ENCODE peak calls at places on chromosomes 13 and 19, in seven cellular contexts. S is adipocyte; U is mesendoderm; L is CD4-positive, CD25-positive, alpha-beta regulatory T cell; Z is PC-3; I is body of pancreas; C is suprapubic skin. K is an unnamed sample. For H3K4me1, the result is how much of the 10 kb centered on the place peaks cover.

GRCh38 chr13:102317593-102317992 is 84.3 kb downstream of the FGF14 start:
- DNase-seq in U (peak), C (peak), S (no peak), L (no peak), I (peak), Z (no peak), K (no peak)

GRCh38 chr13:113816248-113816924 is 47.5 kb downstream of the GAS6 start:
- DNase-seq in L (no peak), I (no peak), S (no peak), C (no peak), Z (peak), U (no peak), K (no peak)

GRCh38 chr19:14763497-14764145 is 14.7 kb downstream of the ADGRE2 start:
- DNase-seq in U (no peak), L (no peak), C (no peak), I (no peak), Z (no peak), S (no peak), K (no peak)

GRCh38 chr19:16168465-16169081 is 4.8 kb downstream of the CIB3 start:
- DNase-seq in L (no peak), C (no peak), S (no peak), Z (peak), I (no peak), U (peak), K (no peak)

GRCh38 chr13:39602277-39602613 is 748 bp downstream of the LHFPL6 start:
- DNase-seq in L (no peak), S (no peak), U (no peak), I (no peak), C (no peak), Z (no peak), K (no peak)

GRCh38 chr19:49422407-49423277 is 599 bp downstream of the PTH2 start:
- DNase-seq in C (peak), S (peak), L (no peak), Z (no peak), U (peak), I (peak), K (peak)

GRCh38 chr13:27395007-27395510 is 29.4 kb upstream of the GTF3A start:
- DNase-seq in U (no peak), L (no peak), Z (no peak), S (no peak), C (no peak), I (peak), K (no peak)

GRCh38 chr19:49338691-49339363 is 3.6 kb downstream of the CD37 start:
- DNase-seq in C (peak), L (no peak), I (peak), U (peak), Z (peak), S (peak), K (peak)

GRCh38 chr13:34931572-34931971 is 10.5 kb upstream of the NBEA start:
- DNase-seq in C (no peak), U (no peak), I (no peak), Z (peak), S (peak), L (no peak), K (no peak)

GRCh38 chr19:10855879-10856522 is 7.8 kb downstream of the C19orf38 start:
- DNase-seq in I (no peak), C (no peak), L (no peak), U (peak), S (peak), Z (peak), K (peak)

GRCh38 chr19:21586341-21587116 is 81.1 kb downstream of the ZNF429 start:
- DNase-seq in C (no peak), U (peak), I (peak), Z (no peak), S (no peak), L (no peak), K (no peak)

GRCh38 chr13:106507560-106508274 is 27.7 kb downstream of the EFNB2 start:
- DNase-seq in U (peak), L (no peak), I (no peak), C (no peak), S (peak), Z (peak), K (no peak)

DNA sequence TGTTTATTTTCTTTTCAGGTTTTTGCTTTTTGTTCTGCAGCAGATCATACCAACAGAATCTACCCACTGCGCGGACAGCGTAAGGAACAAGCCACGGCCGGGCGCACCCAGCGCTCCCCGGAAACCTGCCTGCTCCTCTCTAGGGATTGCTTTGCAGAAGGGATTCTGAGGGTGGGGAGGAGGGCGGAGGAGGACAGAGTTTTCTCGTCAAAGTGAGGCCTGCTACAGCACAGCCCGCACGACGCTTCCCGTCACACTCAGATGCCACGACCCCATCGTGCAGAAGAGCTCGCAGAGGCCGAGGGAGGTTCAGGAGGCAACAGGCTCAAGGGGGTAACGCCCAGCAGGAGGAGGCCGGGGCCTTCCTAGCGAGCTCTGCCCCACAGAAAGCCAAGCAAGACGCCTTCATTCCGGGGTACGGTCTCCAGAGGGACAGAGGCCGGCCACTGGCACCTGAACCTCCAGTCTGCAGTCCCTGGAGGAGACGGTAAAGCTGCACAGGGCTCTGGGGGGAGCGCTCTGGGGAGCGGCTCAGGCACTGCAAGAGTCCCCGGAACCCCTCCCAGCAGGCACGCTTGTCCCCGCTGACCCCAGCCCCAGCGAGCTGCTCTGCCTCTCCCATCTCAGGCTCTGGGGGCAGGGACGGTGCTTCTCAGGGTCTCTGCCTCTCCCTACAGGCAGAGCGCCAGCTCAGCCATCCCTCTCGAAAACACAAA is 6.9 kb downstream of the REXO1 start:
- DNase-seq in S (no peak), Z (no peak), U (no peak), I (no peak), C (no peak), L (no peak), K (no peak)
- H3K4me1 ChIP-seq in S (under half), Z (under half), U (under half), I (half or more), C (half or more), L (half or more), K (under half)

GRCh38 chr13:76798037-76798436 is 88.2 kb downstream of the KCTD12 start:
- DNase-seq in C (no peak), S (no peak), L (no peak), Z (no peak), U (peak), I (no peak), K (no peak)
- H3K4me1 ChIP-seq in C (under half), S (under half), L (under half), Z (under half), U (under half), I (under half), K (under half)

GRCh38 chr19:13001166-13001501 is 5.9 kb downstream of the NFIX start:
- DNase-seq in U (no peak), L (no peak), S (no peak), I (no peak), Z (no peak), C (no peak), K (no peak)
- H3K4me1 ChIP-seq in U (under half), L (under half), S (half or more), I (under half), Z (under half), C (half or more), K (under half)

GRCh38 chr13:40673414-40673813 is 7.0 kb upstream of the FOXO1 start:
- DNase-seq in S (no peak), Z (no peak), I (no peak), U (no peak), C (no peak), L (no peak), K (no peak)

GRCh38 chr13:40676007-40676406 is 9.6 kb upstream of the FOXO1 start:
- DNase-seq in I (no peak), U (no peak), S (no peak), Z (no peak), C (no peak), L (no peak), K (no peak)

GRCh38 chr13:40672310-40673060 is 6.0 kb upstream of the FOXO1 start:
- DNase-seq in L (no peak), S (peak), Z (peak), U (peak), I (peak), C (no peak), K (peak)

GRCh38 chr13:40670307-40670706 is 3.9 kb upstream of the FOXO1 start:
- DNase-seq in U (no peak), S (no peak), L (no peak), C (no peak), I (no peak), Z (no peak), K (no peak)

GRCh38 chr13:40673061-40673397 is 6.6 kb upstream of the FOXO1 start:
- DNase-seq in Z (peak), C (no peak), L (no peak), I (no peak), U (no peak), S (no peak), K (no peak)
- H3K4me1 ChIP-seq in Z (under half), C (under half), L (under half), I (under half), U (under half), S (under half), K (under half)

K was measured in A673.